ENCODE peak calls at places on chromosome 22, in nine cellular contexts. One of them, this sample, is unnamed.

GRCh38 chr22:49943405-49943765 is 17.2 kb upstream of the PIM3 start:
- DNase-seq in AG10803: no peak
- DNase-seq in body of pancreas: no peak
- DNase-seq in GM20000: no peak
- DNase-seq in fibroblast of mammary gland: no peak
- DNase-seq in PC-3: no peak
- DNase-seq in prostate gland: no peak
- DNase-seq in glutamatergic neuron: no peak
- DNase-seq in fibroblast of the aortic adventitia: no peak
- DNase-seq in this sample: no peak

GRCh38 chr22:17811119-17811518 is 36.9 kb upstream of the BID start:
- DNase-seq in AG10803: no peak
- DNase-seq in body of pancreas: no peak
- DNase-seq in GM20000: no peak
- DNase-seq in fibroblast of mammary gland: no peak
- DNase-seq in PC-3: no peak
- DNase-seq in prostate gland: no peak
- DNase-seq in glutamatergic neuron: no peak
- DNase-seq in fibroblast of the aortic adventitia: no peak
- DNase-seq in this sample: no peak

GRCh38 chr22:37529652-37530345 is 10.6 kb upstream of the CARD10 start:
- DNase-seq in AG10803: no peak
- DNase-seq in body of pancreas: no peak
- DNase-seq in GM20000: no peak
- DNase-seq in fibroblast of mammary gland: no peak
- DNase-seq in PC-3: peak
- DNase-seq in prostate gland: peak
- DNase-seq in glutamatergic neuron: no peak
- DNase-seq in fibroblast of the aortic adventitia: no peak
- DNase-seq in this sample: no peak

GRCh38 chr22:19991645-19992451 is 24.8 kb downstream of the ARVCF start:
- DNase-seq in AG10803: peak
- DNase-seq in body of pancreas: no peak
- DNase-seq in GM20000: no peak
- DNase-seq in fibroblast of mammary gland: no peak
- DNase-seq in PC-3: no peak
- DNase-seq in prostate gland: no peak
- DNase-seq in glutamatergic neuron: no peak
- DNase-seq in fibroblast of the aortic adventitia: no peak
- DNase-seq in this sample: no peak

GRCh38 chr22:44171486-44172076 is 9.1 kb upstream of the PARVG start:
- DNase-seq in AG10803: no peak
- DNase-seq in body of pancreas: no peak
- DNase-seq in GM20000: no peak
- DNase-seq in fibroblast of mammary gland: no peak
- DNase-seq in PC-3: no peak
- DNase-seq in prostate gland: no peak
- DNase-seq in glutamatergic neuron: no peak
- DNase-seq in fibroblast of the aortic adventitia: no peak
- DNase-seq in this sample: no peak

GRCh38 chr22:50035131-50035881 is 22.7 kb upstream of the IL17REL start:
- DNase-seq in AG10803: no peak
- DNase-seq in body of pancreas: no peak
- DNase-seq in GM20000: peak
- DNase-seq in fibroblast of mammary gland: no peak
- DNase-seq in PC-3: no peak
- DNase-seq in prostate gland: no peak
- DNase-seq in glutamatergic neuron: no peak
- DNase-seq in fibroblast of the aortic adventitia: no peak
- DNase-seq in this sample: no peak

GRCh38 chr22:46297151-46297819 is 615 bp downstream of the GTSE1 start:
- DNase-seq in AG10803: peak
- DNase-seq in body of pancreas: no peak
- DNase-seq in GM20000: peak
- DNase-seq in fibroblast of mammary gland: peak
- DNase-seq in PC-3: peak
- DNase-seq in prostate gland: no peak
- DNase-seq in glutamatergic neuron: peak
- DNase-seq in fibroblast of the aortic adventitia: peak
- DNase-seq in this sample: no peak

GRCh38 chr22:19287889-19288288 is 3.6 kb downstream of the CLTCL1 start:
- DNase-seq in AG10803: peak
- DNase-seq in body of pancreas: no peak
- DNase-seq in GM20000: no peak
- DNase-seq in fibroblast of mammary gland: peak
- DNase-seq in PC-3: peak
- DNase-seq in prostate gland: no peak
- DNase-seq in glutamatergic neuron: no peak
- DNase-seq in fibroblast of the aortic adventitia: peak
- DNase-seq in this sample: no peak

GRCh38 chr22:46638601-46639431 is 18.6 kb downstream of the GRAMD4 start:
- DNase-seq in AG10803: peak
- DNase-seq in body of pancreas: peak
- DNase-seq in GM20000: no peak
- DNase-seq in fibroblast of mammary gland: peak
- DNase-seq in PC-3: no peak
- DNase-seq in prostate gland: no peak
- DNase-seq in glutamatergic neuron: no peak
- DNase-seq in fibroblast of the aortic adventitia: peak
- DNase-seq in this sample: no peak

GRCh38 chr22:43792905-43793304 is 19.2 kb downstream of the EFCAB6 start:
- DNase-seq in AG10803: no peak
- DNase-seq in body of pancreas: no peak
- DNase-seq in GM20000: no peak
- DNase-seq in fibroblast of mammary gland: no peak
- DNase-seq in PC-3: no peak
- DNase-seq in prostate gland: no peak
- DNase-seq in glutamatergic neuron: no peak
- DNase-seq in fibroblast of the aortic adventitia: no peak
- DNase-seq in this sample: no peak

GRCh38 chr22:35498026-35498425 is 42.6 kb upstream of the RASD2 start:
- DNase-seq in AG10803: no peak
- DNase-seq in body of pancreas: no peak
- DNase-seq in GM20000: no peak
- DNase-seq in fibroblast of mammary gland: no peak
- DNase-seq in PC-3: peak
- DNase-seq in prostate gland: no peak
- DNase-seq in glutamatergic neuron: no peak
- DNase-seq in fibroblast of the aortic adventitia: no peak
- DNase-seq in this sample: no peak

GRCh38 chr22:42277232-42277753 is 6.8 kb upstream of the TCF20 start:
- DNase-seq in AG10803: no peak
- DNase-seq in body of pancreas: no peak
- DNase-seq in GM20000: no peak
- DNase-seq in fibroblast of mammary gland: no peak
- DNase-seq in PC-3: no peak
- DNase-seq in prostate gland: no peak
- DNase-seq in glutamatergic neuron: no peak
- DNase-seq in fibroblast of the aortic adventitia: no peak
- DNase-seq in this sample: no peak

GRCh38 chr22:42280140-42280539 is 9.7 kb upstream of the TCF20 start:
- DNase-seq in AG10803: no peak
- DNase-seq in body of pancreas: no peak
- DNase-seq in GM20000: peak
- DNase-seq in fibroblast of mammary gland: no peak
- DNase-seq in PC-3: no peak
- DNase-seq in prostate gland: no peak
- DNase-seq in glutamatergic neuron: no peak
- DNase-seq in fibroblast of the aortic adventitia: no peak
- DNase-seq in this sample: peak

GRCh38 chr22:42279425-42280020 is 9.1 kb upstream of the TCF20 start:
- DNase-seq in AG10803: no peak
- DNase-seq in body of pancreas: no peak
- DNase-seq in GM20000: no peak
- DNase-seq in fibroblast of mammary gland: no peak
- DNase-seq in PC-3: peak
- DNase-seq in prostate gland: no peak
- DNase-seq in glutamatergic neuron: no peak
- DNase-seq in fibroblast of the aortic adventitia: no peak
- DNase-seq in this sample: peak

GRCh38 chr22:42275970-42276369 is 5.5 kb upstream of the TCF20 start:
- DNase-seq in AG10803: no peak
- DNase-seq in body of pancreas: no peak
- DNase-seq in GM20000: no peak
- DNase-seq in fibroblast of mammary gland: no peak
- DNase-seq in PC-3: no peak
- DNase-seq in prostate gland: no peak
- DNase-seq in glutamatergic neuron: no peak
- DNase-seq in fibroblast of the aortic adventitia: no peak
- DNase-seq in this sample: no peak

GRCh38 chr22:42277988-42278776 is 7.7 kb upstream of the TCF20 start:
- DNase-seq in AG10803: no peak
- DNase-seq in body of pancreas: no peak
- DNase-seq in GM20000: peak
- DNase-seq in fibroblast of mammary gland: no peak
- DNase-seq in PC-3: no peak
- DNase-seq in prostate gland: no peak
- DNase-seq in glutamatergic neuron: no peak
- DNase-seq in fibroblast of the aortic adventitia: no peak
- DNase-seq in this sample: peak
- TF ChIP-seq CTCF in AG10803: peak
- TF ChIP-seq CTCF in body of pancreas: no peak
- TF ChIP-seq CTCF in GM20000: peak
- TF ChIP-seq CTCF in fibroblast of mammary gland: no peak
- TF ChIP-seq CTCF in PC-3: no peak
- TF ChIP-seq CTCF in prostate gland: peak
- TF ChIP-seq CTCF in glutamatergic neuron: no peak
- TF ChIP-seq CTCF in fibroblast of the aortic adventitia: no peak
- TF ChIP-seq CTCF in this sample: no peak

DNA sequence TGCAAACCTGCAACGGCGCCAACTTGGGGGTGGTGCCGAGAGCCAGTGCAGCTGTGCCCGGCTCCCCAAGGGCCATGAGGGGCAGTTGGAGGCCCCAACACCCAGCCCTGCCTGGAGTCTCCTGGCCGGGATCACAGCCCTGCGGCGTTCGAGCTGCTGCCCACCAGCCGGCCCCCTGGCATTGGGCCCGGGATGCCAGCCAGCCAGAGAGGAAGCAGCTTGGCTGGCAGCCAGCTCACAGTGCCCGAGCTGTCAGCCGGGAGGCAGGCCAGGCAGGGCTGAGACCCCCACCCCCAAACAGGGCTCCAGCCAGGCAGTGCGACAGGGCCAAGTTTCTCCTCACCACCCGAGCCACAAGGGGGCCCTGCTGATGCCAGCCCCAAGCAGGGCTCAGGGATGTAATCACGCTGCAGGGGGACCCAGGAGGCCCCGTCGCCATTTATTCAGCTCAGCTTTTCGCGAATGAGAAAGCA is 26.0 kb upstream of the TCF20 start:
- DNase-seq in AG10803: no peak
- DNase-seq in body of pancreas: no peak
- DNase-seq in GM20000: no peak
- DNase-seq in fibroblast of mammary gland: no peak
- DNase-seq in PC-3: no peak
- DNase-seq in prostate gland: no peak
- DNase-seq in glutamatergic neuron: no peak
- DNase-seq in fibroblast of the aortic adventitia: no peak
- DNase-seq in this sample: no peak
- TF ChIP-seq CTCF in AG10803: no peak
- TF ChIP-seq CTCF in body of pancreas: no peak
- TF ChIP-seq CTCF in GM20000: peak
- TF ChIP-seq CTCF in fibroblast of mammary gland: no peak
- TF ChIP-seq CTCF in PC-3: peak
- TF ChIP-seq CTCF in prostate gland: peak
- TF ChIP-seq CTCF in glutamatergic neuron: no peak
- TF ChIP-seq CTCF in fibroblast of the aortic adventitia: no peak
- TF ChIP-seq CTCF in this sample: no peak

GRCh38 chr22:39536711-39537110 is 4.2 kb upstream of the RPS19BP1 start:
- DNase-seq in AG10803: no peak
- DNase-seq in body of pancreas: no peak
- DNase-seq in GM20000: no peak
- DNase-seq in fibroblast of mammary gland: no peak
- DNase-seq in PC-3: no peak
- DNase-seq in prostate gland: no peak
- DNase-seq in glutamatergic neuron: no peak
- DNase-seq in fibroblast of the aortic adventitia: no peak
- DNase-seq in this sample: no peak

GRCh38 chr22:39535831-39536449 is 3.4 kb upstream of the RPS19BP1 start:
- DNase-seq in AG10803: no peak
- DNase-seq in body of pancreas: no peak
- DNase-seq in GM20000: no peak
- DNase-seq in fibroblast of mammary gland: no peak
- DNase-seq in PC-3: no peak
- DNase-seq in prostate gland: no peak
- DNase-seq in glutamatergic neuron: no peak
- DNase-seq in fibroblast of the aortic adventitia: no peak
- DNase-seq in this sample: no peak

GRCh38 chr22:39535302-39535805 is 2.8 kb upstream of the RPS19BP1 start:
- DNase-seq in AG10803: no peak
- DNase-seq in body of pancreas: no peak
- DNase-seq in GM20000: no peak
- DNase-seq in fibroblast of mammary gland: no peak
- DNase-seq in PC-3: no peak
- DNase-seq in prostate gland: no peak
- DNase-seq in glutamatergic neuron: no peak
- DNase-seq in fibroblast of the aortic adventitia: no peak
- DNase-seq in this sample: no peak

GRCh38 chr22:39534092-39534506 is 1.6 kb upstream of the RPS19BP1 start:
- DNase-seq in AG10803: no peak
- DNase-seq in body of pancreas: no peak
- DNase-seq in GM20000: no peak
- DNase-seq in fibroblast of mammary gland: no peak
- DNase-seq in PC-3: no peak
- DNase-seq in prostate gland: no peak
- DNase-seq in glutamatergic neuron: no peak
- DNase-seq in fibroblast of the aortic adventitia: no peak
- DNase-seq in this sample: no peak

DNA sequence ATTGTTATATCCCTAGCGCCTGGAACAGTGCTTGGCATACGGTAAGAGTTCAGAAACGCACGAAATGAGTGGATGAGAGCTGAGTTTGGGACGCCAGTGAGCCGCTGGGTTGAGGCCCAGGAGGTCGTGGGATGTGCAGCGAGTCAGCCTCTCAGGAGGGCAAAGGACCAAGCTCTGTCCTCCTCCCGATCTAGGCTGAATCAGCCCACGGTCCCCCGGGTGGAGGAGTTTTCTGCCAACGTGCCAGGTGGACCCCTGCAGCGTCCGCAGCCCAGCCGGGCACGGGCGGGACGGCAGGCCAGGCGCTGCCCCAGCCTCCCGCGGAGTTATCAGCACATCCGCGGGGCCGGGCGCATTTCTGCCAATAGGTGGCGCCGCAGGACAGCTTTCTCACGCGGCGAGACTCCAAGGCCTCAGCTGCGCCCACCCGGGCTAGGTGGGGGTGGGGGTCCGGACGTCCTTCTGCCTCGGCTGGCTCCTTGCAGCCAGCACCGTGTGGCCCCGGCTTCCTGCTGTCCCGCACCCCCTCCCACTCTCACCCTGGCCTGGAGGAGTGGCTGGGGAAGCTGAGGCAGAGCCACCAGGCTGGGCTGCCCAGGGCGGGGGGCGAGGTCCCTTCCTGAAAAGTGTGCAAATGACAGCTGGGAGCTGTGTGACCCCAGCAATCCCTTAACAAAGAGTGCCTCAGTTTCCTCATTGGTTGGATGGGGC is 2.2 kb upstream of the RPS19BP1 start:
- DNase-seq in AG10803: peak
- DNase-seq in body of pancreas: peak
- DNase-seq in GM20000: peak
- DNase-seq in fibroblast of mammary gland: peak
- DNase-seq in PC-3: peak
- DNase-seq in prostate gland: peak
- DNase-seq in glutamatergic neuron: peak
- DNase-seq in fibroblast of the aortic adventitia: peak
- DNase-seq in this sample: peak
- TF ChIP-seq CTCF in AG10803: peak
- TF ChIP-seq CTCF in body of pancreas: peak
- TF ChIP-seq CTCF in GM20000: peak
- TF ChIP-seq CTCF in fibroblast of mammary gland: peak
- TF ChIP-seq CTCF in PC-3: peak
- TF ChIP-seq CTCF in prostate gland: peak
- TF ChIP-seq CTCF in glutamatergic neuron: peak
- TF ChIP-seq CTCF in fibroblast of the aortic adventitia: peak
- TF ChIP-seq CTCF in this sample: peak

GRCh38 chr22:32204856-32205722 is at the start of gene RFPL2:
- DNase-seq in AG10803: peak
- DNase-seq in body of pancreas: no peak
- DNase-seq in GM20000: no peak
- DNase-seq in fibroblast of mammary gland: no peak
- DNase-seq in PC-3: no peak
- DNase-seq in prostate gland: no peak
- DNase-seq in glutamatergic neuron: peak
- DNase-seq in fibroblast of the aortic adventitia: peak
- DNase-seq in this sample: peak
- TF ChIP-seq CTCF in AG10803: no peak
- TF ChIP-seq CTCF in body of pancreas: no peak
- TF ChIP-seq CTCF in GM20000: no peak
- TF ChIP-seq CTCF in fibroblast of mammary gland: no peak
- TF ChIP-seq CTCF in PC-3: no peak
- TF ChIP-seq CTCF in prostate gland: no peak
- TF ChIP-seq CTCF in glutamatergic neuron: no peak
- TF ChIP-seq CTCF in fibroblast of the aortic adventitia: no peak
- TF ChIP-seq CTCF in this sample: no peak

This sample was measured in GM13976.